ENCODE peak calls at places on chromosomes 5 and 9, in seven cellular contexts. E, P, N, J, A, T and U are unnamed samples.

GRCh38 chr5:6202615-6203365 is 175.6 kb downstream of the MED10 start:
- DNase-seq in N (no peak), J (no peak), T (no peak), A (no peak), E (no peak), P (no peak), U (no peak)

GRCh38 chr9:91193658-91194391 is 167.9 kb downstream of the AUH start:
- DNase-seq in N (peak), P (peak), J (peak), T (peak), A (peak), E (peak), U (peak)

GRCh38 chr5:106399381-106399780 is 1271.4 kb downstream of the EFNA5 start:
- DNase-seq in T (no peak), N (no peak), P (peak), A (peak), E (no peak), J (no peak), U (no peak)

GRCh38 chr5:55903121-55903701 is 52.1 kb downstream of the IL31RA start:
- DNase-seq in A (peak), N (no peak), J (no peak), P (peak), T (no peak), E (no peak), U (peak)

GRCh38 chr9:114805670-114806551 is at the start of gene TNFSF15:
- DNase-seq in E (peak), A (peak), T (peak), P (peak), J (no peak), N (peak), U (no peak)

GRCh38 chr9:100219347-100219746 is 120.3 kb downstream of the INVS start:
- DNase-seq in J (no peak), T (no peak), A (no peak), E (no peak), P (no peak), N (no peak), U (no peak)

GRCh38 chr5:98397081-98397480 is 376.4 kb upstream of the RGMB start:
- DNase-seq in A (peak), T (no peak), E (no peak), N (no peak), J (no peak), P (peak), U (no peak)

GRCh38 chr9:121744002-121744686 is 92.7 kb downstream of the DAB2IP start:
- DNase-seq in J (peak), N (no peak), E (peak), P (peak), A (peak), T (peak), U (no peak)

GRCh38 chr5:179486596-179487051 is 63.7 kb upstream of the RUFY1 start:
- DNase-seq in A (peak), P (peak), T (no peak), E (no peak), N (no peak), J (no peak), U (no peak)

GRCh38 chr5:134524826-134525686 is at the start of gene JADE2:
- DNase-seq in N (peak), T (peak), A (peak), P (peak), J (peak), E (peak), U (peak)

GRCh38 chr9:99057665-99058625 is 47.0 kb upstream of the TGFBR1 start:
- DNase-seq in E (no peak), A (peak), T (no peak), J (no peak), P (peak), N (no peak), U (peak)

GRCh38 chr5:41641621-41642020 is 131.2 kb upstream of the PLCXD3 start:
- DNase-seq in T (no peak), N (no peak), P (peak), J (no peak), A (peak), E (no peak), U (no peak)

GRCh38 chr5:141403387-141403786 is 809 bp downstream of the PCDHGA9 start:
- DNase-seq in P (no peak), T (no peak), A (no peak), J (no peak), N (no peak), E (no peak), U (no peak)

GRCh38 chr5:141399555-141400258 is 2.0 kb downstream of the PCDHGB5 start:
- DNase-seq in P (no peak), N (no peak), J (no peak), A (no peak), E (no peak), T (no peak), U (no peak)

GRCh38 chr5:141398608-141399007 is 861 bp downstream of the PCDHGB5 start:
- DNase-seq in J (no peak), N (no peak), P (no peak), A (no peak), T (no peak), E (no peak), U (no peak)

GRCh38 chr5:141402553-141403328 is at the start of gene PCDHGA9:
- DNase-seq in A (peak), T (no peak), N (no peak), E (peak), P (peak), J (no peak), U (no peak)
- TF ChIP-seq CTCF in A (peak), T (no peak), N (peak), E (peak), P (peak), J (no peak), U (no peak)

DNA sequence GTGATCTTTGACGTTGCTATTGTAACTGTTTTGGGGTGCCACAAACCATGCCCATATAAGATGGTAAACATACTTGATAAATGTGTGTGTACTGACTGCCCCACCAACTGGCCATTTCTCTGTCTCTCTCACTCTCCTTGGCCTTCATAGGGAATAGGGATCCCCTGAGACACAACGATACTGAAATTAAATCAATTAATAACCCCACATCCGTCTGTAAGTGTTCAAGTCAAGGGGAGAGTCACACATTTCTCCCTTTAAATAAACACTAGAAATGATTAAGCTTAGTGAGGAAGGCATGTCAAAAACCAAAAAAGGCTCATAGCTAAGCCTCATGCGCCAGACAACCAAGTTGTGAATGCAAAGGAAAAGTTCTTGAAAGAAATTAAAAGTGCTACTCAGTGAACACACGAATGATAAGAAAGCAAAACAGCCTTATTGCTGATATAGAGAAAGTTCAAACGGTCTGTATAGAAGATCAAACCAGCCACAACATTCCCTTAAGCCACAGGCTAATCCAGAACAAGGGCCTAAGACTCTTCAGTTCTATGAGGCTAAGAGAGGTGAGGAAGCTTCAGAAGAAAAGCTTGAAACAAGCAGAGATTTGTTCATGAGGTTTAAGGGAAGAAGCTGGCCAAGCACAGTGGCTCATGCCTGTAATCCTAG is 111.1 kb downstream of the UGCG start:
- DNase-seq in A (peak), T (no peak), J (no peak), N (no peak), P (no peak), E (no peak), U (no peak)
- TF ChIP-seq CTCF in A (no peak), T (no peak), J (no peak), N (no peak), P (no peak), E (no peak), U (no peak)

GRCh38 chr9:133485531-133486260 is 6.8 kb upstream of the SLC2A6 start:
- DNase-seq in E (no peak), A (no peak), T (no peak), N (peak), J (no peak), P (no peak), U (no peak)
- TF ChIP-seq CTCF in E (no peak), A (no peak), T (no peak), N (no peak), J (no peak), P (no peak), U (no peak)

GRCh38 chr9:130860458-130861316 is 25.6 kb downstream of the ABL1 start:
- DNase-seq in A (peak), E (peak), P (peak), T (no peak), J (no peak), N (peak), U (no peak)
- TF ChIP-seq CTCF in A (peak), E (no peak), P (peak), T (no peak), J (no peak), N (peak), U (no peak)

GRCh38 chr5:77015938-77016569 is 14.2 kb upstream of the AGGF1 start:
- DNase-seq in E (no peak), N (no peak), T (no peak), A (peak), J (no peak), P (peak), U (no peak)
- TF ChIP-seq CTCF in E (peak), N (peak), T (peak), A (peak), J (no peak), P (peak), U (no peak)

GRCh38 chr9:89179920-89180667 is 1.5 kb upstream of the SHC3 start:
- DNase-seq in A (peak), N (peak), E (peak), T (peak), P (peak), J (peak), U (no peak)

GRCh38 chr9:89177021-89177400 is 1.6 kb downstream of the SHC3 start:
- DNase-seq in J (no peak), A (peak), N (no peak), E (no peak), T (no peak), P (peak), U (no peak)

GRCh38 chr9:89177401-89178161 is 1.0 kb downstream of the SHC3 start:
- DNase-seq in J (no peak), A (peak), T (peak), N (no peak), E (peak), P (no peak), U (no peak)

GRCh38 chr9:89179535-89179919 is 909 bp upstream of the SHC3 start:
- DNase-seq in T (peak), N (no peak), A (peak), E (peak), P (peak), J (no peak), U (no peak)

GRCh38 chr9:89178162-89179120 is at the start of gene SHC3:
- DNase-seq in P (peak), N (no peak), J (no peak), E (peak), T (peak), A (peak), U (no peak)
- TF ChIP-seq CTCF in P (no peak), N (no peak), J (no peak), E (no peak), T (no peak), A (no peak), U (no peak)